ENCODE peak calls at places on chromosomes 12 and 14, in ten cellular contexts. D is fibroblast of gingiva; Z is fibroblast of lung; O is HEK293T; A is stimulated activated CD8-positive, alpha-beta memory T cell treated with anti-CD3 and anti-CD28 coated beads, Interleukin-12 subunit alpha, Interleukin-12 subunit beta, amount 100 ng/mL, for 1 hour; E is substantia nigra; K is OCI-M1; L is Calu3; U is NAMALWA; P is NCI-H1092 treated with DMSO at 0.1 percent for 48 hours. G is an unnamed sample.

GRCh38 chr12:103495158-103495782 is 498 bp downstream of the C12orf42 start:
- DNase-seq in P (peak; percentile 71), A (peak; percentile 41), E (no peak), K (no peak), Z (no peak), D (no peak), O (peak; percentile 36), U (no peak), L (no peak), G (no peak)

GRCh38 chr14:35332517-35333346 is 40.5 kb downstream of the PSMA6 start:
- DNase-seq in Z (peak; percentile 42), P (no peak), A (no peak), D (peak; percentile 31), O (peak; percentile 3), E (no peak), L (peak; percentile 66), U (no peak), K (peak; percentile 13), G (no peak)

GRCh38 chr12:46915082-46915481 is 89.3 kb upstream of the SLC38A4 start:
- DNase-seq in A (no peak), O (no peak), L (no peak), P (no peak), U (no peak), E (no peak), Z (peak; percentile 88), D (peak; percentile 94), K (no peak), G (peak; percentile 92)

GRCh38 chr14:32319368-32320049 is 9.6 kb upstream of the AKAP6 start:
- DNase-seq in E (no peak), A (no peak), Z (peak; percentile 23), O (no peak), L (no peak), K (no peak), D (no peak), U (no peak), P (no peak), G (no peak)

GRCh38 chr12:82835217-82835616 is 148.5 kb downstream of the TMTC2 start:
- DNase-seq in A (no peak), O (no peak), U (no peak), E (no peak), L (no peak), K (no peak), D (peak; percentile 39), P (no peak), Z (peak; percentile 13), G (no peak)

GRCh38 chr12:67354966-67355365 is 85.8 kb downstream of the CAND1 start:
- DNase-seq in O (no peak), D (no peak), P (no peak), A (no peak), Z (no peak), K (no peak), U (no peak), E (no peak), L (no peak), G (no peak)

GRCh38 chr12:52913424-52913821 is 8.5 kb upstream of the KRT8 start:
- DNase-seq in P (no peak), L (no peak), O (no peak), A (no peak), D (no peak), U (no peak), K (no peak), E (no peak), Z (no peak), G (no peak)

GRCh38 chr12:118144499-118144898 is 8.6 kb downstream of the PEBP1 start:
- DNase-seq in O (no peak), P (no peak), D (no peak), Z (no peak), E (no peak), U (no peak), K (no peak), L (no peak), A (no peak), G (no peak)

GRCh38 chr14:100239200-100239839 is 376 bp downstream of the YY1 start:
- DNase-seq in U (peak; percentile 42), L (peak; percentile 14), E (no peak), D (no peak), O (no peak), A (no peak), P (no peak), Z (no peak), K (peak; percentile 37), G (peak; percentile 16)

GRCh38 chr14:77980475-77981321 is 180.8 kb downstream of the ADCK1 start:
- DNase-seq in L (peak; percentile 69), U (no peak), A (no peak), K (no peak), P (peak; percentile 60), O (no peak), E (no peak), Z (no peak), D (no peak), G (no peak)

GRCh38 chr12:5442251-5443006 is 10.5 kb downstream of the NTF3 start:
- DNase-seq in Z (peak; percentile 75), U (no peak), P (peak; percentile 67), L (no peak), K (peak; percentile 49), D (peak; percentile 55), E (no peak), A (no peak), O (peak; percentile 35), G (peak; percentile 28)

GRCh38 chr14:42045393-42045792 is 438.7 kb downstream of the LRFN5 start:
- DNase-seq in O (no peak), E (no peak), D (no peak), A (no peak), U (no peak), P (no peak), K (no peak), L (no peak), Z (no peak), G (no peak)

GRCh38 chr14:56797569-56798446 is 12.5 kb downstream of the OTX2 start:
- DNase-seq in E (no peak), P (no peak), A (no peak), Z (no peak), D (no peak), K (no peak), L (no peak), O (no peak), U (no peak), G (no peak)

GRCh38 chr14:59208224-59208814 is 19.9 kb downstream of the DAAM1 start:
- DNase-seq in A (no peak), L (no peak), P (no peak), D (no peak), U (no peak), E (no peak), O (no peak), K (no peak), Z (peak; percentile 28), G (no peak)

GRCh38 chr14:29320261-29320660 is 553.7 kb downstream of the FOXG1 start:
- DNase-seq in L (no peak), E (no peak), A (no peak), D (no peak), K (no peak), P (no peak), Z (no peak), U (no peak), O (no peak), G (no peak)

GRCh38 chr14:84976805-84977204 is 553.1 kb upstream of the FLRT2 start:
- DNase-seq in K (no peak), D (no peak), E (no peak), O (no peak), P (no peak), Z (no peak), L (no peak), U (no peak), A (no peak), G (no peak)

GRCh38 chr12:105330283-105330937 is at the start of gene C12orf75:
- DNase-seq in U (peak; percentile 92), D (peak; percentile 61), A (peak; percentile 66), O (peak; percentile 87), L (peak; percentile 95), P (peak; percentile 69), K (peak; percentile 31), E (no peak), Z (peak; percentile 70), G (peak; percentile 37)

GRCh38 chr12:14403711-14404164 is 38.3 kb downstream of the ATF7IP start:
- DNase-seq in K (peak; percentile 71), P (peak; percentile 92), L (peak; percentile 43), Z (peak; percentile 92), E (no peak), A (no peak), U (peak; percentile 81), D (peak; percentile 82), O (peak; percentile 15), G (no peak)